ENCODE peak calls at places on chromosome 13, in nine cellular contexts. C, K, M, Q, F, N, P, G and W are unnamed samples.

GRCh38 chr13:30409911-30410704 is 12.2 kb upstream of the UBE2L5 start:
- DNase-seq in C (no peak), K (no peak), M (no peak), Q (no peak), F (no peak), N (no peak), P (no peak), G (no peak), W (peak)

GRCh38 chr13:61779456-61779855 is 363.8 kb upstream of the PCDH20 start:
- DNase-seq in C (no peak), K (no peak), M (no peak), Q (no peak), F (no peak), N (no peak), P (no peak), G (no peak), W (no peak)

GRCh38 chr13:41563501-41564001 is 106.2 kb downstream of the RGCC start:
- DNase-seq in C (no peak), K (no peak), M (no peak), Q (no peak), F (no peak), N (no peak), P (no peak), G (peak), W (peak)

GRCh38 chr13:41608779-41609178 is 151.4 kb downstream of the RGCC start:
- DNase-seq in C (no peak), K (no peak), M (no peak), Q (no peak), F (no peak), N (no peak), P (no peak), G (no peak), W (no peak)

GRCh38 chr13:109672545-109672944 is 113.8 kb downstream of the IRS2 start:
- DNase-seq in C (no peak), K (no peak), M (no peak), Q (no peak), F (no peak), N (no peak), P (no peak), G (no peak), W (no peak)

GRCh38 chr13:40665061-40665753 is 1.2 kb downstream of the FOXO1 start:
- DNase-seq in C (no peak), K (peak), M (peak), Q (peak), F (peak), N (no peak), P (peak), G (peak), W (peak)

GRCh38 chr13:30932481-30933333 is at the start of gene TEX26:
- DNase-seq in C (peak), K (no peak), M (no peak), Q (no peak), F (no peak), N (no peak), P (no peak), G (peak), W (no peak)

GRCh38 chr13:85528578-85529215 is 270.5 kb downstream of the SLITRK6 start:
- DNase-seq in C (no peak), K (no peak), M (no peak), Q (no peak), F (no peak), N (no peak), P (no peak), G (peak), W (peak)

GRCh38 chr13:42762917-42763316 is 18.5 kb upstream of the FAM216B start:
- DNase-seq in C (no peak), K (no peak), M (no peak), Q (no peak), F (no peak), N (no peak), P (no peak), G (no peak), W (peak)

GRCh38 chr13:33678906-33679657 is 138.9 kb upstream of the RFC3 start:
- DNase-seq in C (no peak), K (peak), M (peak), Q (peak), F (peak), N (peak), P (peak), G (peak), W (peak)

GRCh38 chr13:66576381-66576780 is 653.8 kb downstream of the PCDH9 start:
- DNase-seq in C (no peak), K (no peak), M (no peak), Q (no peak), F (no peak), N (no peak), P (no peak), G (no peak), W (no peak)

GRCh38 chr13:40984670-40985366 is 34.3 kb downstream of the ELF1 start:
- DNase-seq in C (no peak), K (no peak), M (no peak), Q (no peak), F (no peak), N (no peak), P (peak), G (peak), W (peak)

GRCh38 chr13:26255717-26256277 is 1.9 kb downstream of the CDK8 start:
- DNase-seq in C (no peak), K (peak), M (no peak), Q (no peak), F (no peak), N (no peak), P (peak), G (no peak), W (no peak)

GRCh38 chr13:24130134-24130792 is 30.3 kb upstream of the SPATA13 start:
- DNase-seq in C (no peak), K (no peak), M (no peak), Q (no peak), F (no peak), N (no peak), P (no peak), G (no peak), W (no peak)

GRCh38 chr13:79393564-79394249 is 12.3 kb downstream of the RBM26 start:
- DNase-seq in C (no peak), K (peak), M (peak), Q (no peak), F (no peak), N (no peak), P (peak), G (no peak), W (no peak)

GRCh38 chr13:48497669-48498068 is 35.2 kb downstream of the RCBTB2 start:
- DNase-seq in C (no peak), K (no peak), M (no peak), Q (no peak), F (no peak), N (no peak), P (no peak), G (peak), W (no peak)

GRCh38 chr13:24052547-24052981 is 108.0 kb upstream of the SPATA13 start:
- DNase-seq in C (no peak), K (no peak), M (no peak), Q (no peak), F (no peak), N (no peak), P (no peak), G (no peak), W (no peak)

GRCh38 chr13:111460548-111461444 is 140.4 kb downstream of the TEX29 start:
- DNase-seq in C (peak), K (no peak), M (no peak), Q (no peak), F (no peak), N (no peak), P (no peak), G (peak), W (peak)

GRCh38 chr13:95296326-95296939 is 4.8 kb downstream of the ABCC4 start:
- DNase-seq in C (peak), K (peak), M (peak), Q (no peak), F (peak), N (no peak), P (peak), G (no peak), W (peak)

GRCh38 chr13:98990701-98991100 is 12.8 kb upstream of the DOCK9 start:
- DNase-seq in C (no peak), K (no peak), M (no peak), Q (no peak), F (no peak), N (no peak), P (no peak), G (no peak), W (peak)

GRCh38 chr13:107170270-107170931 is 602.5 kb upstream of the ARGLU1 start:
- DNase-seq in C (no peak), K (peak), M (no peak), Q (no peak), F (no peak), N (no peak), P (no peak), G (no peak), W (no peak)

GRCh38 chr13:104006625-104007061 is 940.4 kb upstream of the SLC10A2 start:
- DNase-seq in C (no peak), K (peak), M (no peak), Q (no peak), F (no peak), N (no peak), P (peak), G (no peak), W (peak)

GRCh38 chr13:31627097-31627496 is 112.2 kb upstream of the RXFP2 start:
- DNase-seq in C (no peak), K (no peak), M (no peak), Q (no peak), F (no peak), N (no peak), P (no peak), G (no peak), W (no peak)

GRCh38 chr13:51713807-51714206 is 90.2 kb downstream of the DHRS12 start:
- DNase-seq in C (no peak), K (no peak), M (no peak), Q (no peak), F (no peak), N (no peak), P (no peak), G (no peak), W (no peak)

GRCh38 chr13:50080158-50080855 is 65.1 kb downstream of the KCNRG start:
- DNase-seq in C (no peak), K (peak), M (no peak), Q (peak), F (no peak), N (no peak), P (peak), G (peak), W (peak)

GRCh38 chr13:95509521-95510315 is 42.8 kb upstream of the CLDN10 start:
- DNase-seq in C (no peak), K (no peak), M (no peak), Q (no peak), F (no peak), N (no peak), P (no peak), G (no peak), W (peak)

GRCh38 chr13:76687467-76687866 is 198.7 kb downstream of the KCTD12 start:
- DNase-seq in C (no peak), K (no peak), M (no peak), Q (no peak), F (no peak), N (no peak), P (peak), G (no peak), W (no peak)

GRCh38 chr13:31349156-31349555 is 149.4 kb downstream of the B3GLCT start:
- DNase-seq in C (no peak), K (no peak), M (no peak), Q (no peak), F (no peak), N (no peak), P (no peak), G (no peak), W (no peak)

GRCh38 chr13:103539265-103539664 is 473.0 kb upstream of the SLC10A2 start:
- DNase-seq in C (peak), K (peak), M (no peak), Q (no peak), F (no peak), N (no peak), P (no peak), G (peak), W (no peak)